ENCODE peak calls at places on chromosome 19, in eight cellular contexts. H is cardiac muscle cell, S is heart left ventricle, N is AG04450, D is IMR-90, U is kidney epithelial cell, X is progenitor cell of endocrine pancreas, W is vagina. F is an unnamed sample.

GRCh38 chr19:29587518-29587986 is 18.5 kb upstream of the POP4 start:
- DNase-seq in N (no peak), U (no peak), D (peak; percentile 38), H (no peak), W (no peak), S (no peak), X (no peak), F (no peak)

GRCh38 chr19:35642798-35643254 is 1.3 kb downstream of the ETV2 start:
- DNase-seq in D (no peak), S (no peak), H (no peak), X (no peak), U (no peak), N (no peak), W (no peak), F (no peak)

GRCh38 chr19:1183543-1184172 is 9.6 kb upstream of the SBNO2 start:
- DNase-seq in H (no peak), D (peak; percentile 25), S (no peak), W (no peak), N (no peak), U (peak; percentile 67), X (no peak), F (no peak)

GRCh38 chr19:18390075-18390909 is 4.3 kb downstream of the GDF15 start:
- DNase-seq in S (no peak), U (no peak), N (no peak), H (no peak), D (no peak), W (no peak), X (no peak), F (no peak)

GRCh38 chr19:1299822-1300221 is 14.1 kb downstream of the EFNA2 start:
- DNase-seq in U (no peak), H (no peak), S (no peak), D (no peak), X (no peak), W (no peak), N (no peak), F (no peak)

GRCh38 chr19:31427857-31428256 is 78.6 kb upstream of the TSHZ3 start:
- DNase-seq in W (no peak), H (no peak), X (no peak), N (no peak), S (no peak), U (no peak), D (no peak), F (no peak)

GRCh38 chr19:46596008-46596407 is 5.1 kb upstream of the CALM3 start:
- DNase-seq in S (no peak), U (no peak), X (no peak), D (no peak), W (no peak), N (no peak), H (no peak), F (no peak)

GRCh38 chr19:19643158-19644053 is at the start of gene GMIP:
- DNase-seq in N (no peak), H (peak; percentile 81), W (no peak), D (peak; percentile 29), X (peak; percentile 85), S (peak; percentile 84), U (no peak), F (no peak)

GRCh38 chr19:18300930-18301717 is 19.7 kb upstream of the JUND start:
- DNase-seq in H (peak; percentile 50), U (no peak), S (peak; percentile 85), X (no peak), N (no peak), D (peak; percentile 62), W (no peak), F (no peak)

GRCh38 chr19:30556230-30556711 is 184.1 kb downstream of the ZNF536 start:
- DNase-seq in S (no peak), D (no peak), U (no peak), X (no peak), W (no peak), N (no peak), H (no peak), F (no peak)

GRCh38 chr19:677201-677600 is 1.0 kb downstream of the FSTL3 start:
- DNase-seq in X (no peak), W (no peak), S (peak; percentile 86), U (peak; percentile 64), N (peak; percentile 18), H (no peak), D (peak; percentile 79), F (peak; percentile 94)

GRCh38 chr19:7595466-7596133 is at the start of gene CAMSAP3:
- DNase-seq in N (no peak), D (no peak), W (no peak), U (no peak), S (no peak), X (peak; percentile 90), H (peak; percentile 83), F (no peak)

GRCh38 chr19:30625947-30626346 is 253.8 kb downstream of the ZNF536 start:
- DNase-seq in X (no peak), N (no peak), D (no peak), W (no peak), U (no peak), S (no peak), H (no peak), F (no peak)

GRCh38 chr19:13839193-13839937 is 37.6 kb upstream of the NANOS3 start:
- DNase-seq in H (peak; percentile 36), D (peak; percentile 84), N (no peak), X (no peak), S (peak; percentile 90), W (no peak), U (no peak), F (peak; percentile 94)

GRCh38 chr19:14149509-14149994 is 13.2 kb upstream of the ASF1B start:
- DNase-seq in D (no peak), X (no peak), H (no peak), S (peak; percentile 82), W (no peak), N (no peak), U (no peak), F (no peak)

GRCh38 chr19:19033176-19033425 is 216 bp downstream of the SUGP2 start:
- DNase-seq in W (no peak), D (no peak), H (no peak), N (no peak), X (no peak), S (no peak), U (no peak), F (no peak)

GRCh38 chr19:18119243-18120105 is 21.9 kb downstream of the MAST3 start:
- DNase-seq in S (no peak), H (no peak), W (no peak), X (no peak), N (no peak), D (no peak), U (no peak), F (no peak)

GRCh38 chr19:40908981-40909380 is 26.9 kb upstream of the CYP2A7 start:
- DNase-seq in D (no peak), X (no peak), S (no peak), N (no peak), W (no peak), U (no peak), H (peak; percentile 36), F (no peak)

GRCh38 chr19:29724102-29724641 is 9.1 kb upstream of the C19orf12 start:
- DNase-seq in X (no peak), U (no peak), H (peak; percentile 18), S (no peak), W (no peak), D (peak; percentile 5), N (no peak), F (no peak)

GRCh38 chr19:17086129-17086528 is 10.6 kb downstream of the MYO9B start:
- DNase-seq in H (no peak), X (no peak), D (no peak), S (no peak), N (no peak), W (no peak), U (no peak), F (no peak)

GRCh38 chr19:58182577-58182988 is 278 bp upstream of the ZNF274 start:
- DNase-seq in W (no peak), U (no peak), H (no peak), S (no peak), X (no peak), D (no peak), N (no peak), F (no peak)

GRCh38 chr19:16328824-16329482 is 4.3 kb downstream of the KLF2 start:
- DNase-seq in W (no peak), X (no peak), H (no peak), U (no peak), N (no peak), D (peak; percentile 49), S (peak; percentile 50), F (no peak)

GRCh38 chr19:49056101-49056901 is 1.2 kb downstream of the CGB7 start:
- DNase-seq in U (peak; percentile 4), W (no peak), X (peak; percentile 51), S (peak; percentile 56), H (peak; percentile 69), N (no peak), D (peak; percentile 28), F (no peak)
- TF ChIP-seq CTCF in U (peak; percentile 33), W (no peak), X (peak; percentile 39), S (peak; percentile 54), H (peak; percentile 31), N (peak; percentile 33), D (peak; percentile 22), F (peak; percentile 56)

GRCh38 chr19:44517146-44517545 is 12.3 kb downstream of the CEACAM20 start:
- DNase-seq in U (no peak), S (no peak), H (no peak), W (no peak), D (peak; percentile 13), X (no peak), N (no peak), F (no peak)
- TF ChIP-seq CTCF in U (no peak), S (no peak), H (no peak), W (no peak), D (no peak), X (no peak), N (no peak), F (no peak)

DNA sequence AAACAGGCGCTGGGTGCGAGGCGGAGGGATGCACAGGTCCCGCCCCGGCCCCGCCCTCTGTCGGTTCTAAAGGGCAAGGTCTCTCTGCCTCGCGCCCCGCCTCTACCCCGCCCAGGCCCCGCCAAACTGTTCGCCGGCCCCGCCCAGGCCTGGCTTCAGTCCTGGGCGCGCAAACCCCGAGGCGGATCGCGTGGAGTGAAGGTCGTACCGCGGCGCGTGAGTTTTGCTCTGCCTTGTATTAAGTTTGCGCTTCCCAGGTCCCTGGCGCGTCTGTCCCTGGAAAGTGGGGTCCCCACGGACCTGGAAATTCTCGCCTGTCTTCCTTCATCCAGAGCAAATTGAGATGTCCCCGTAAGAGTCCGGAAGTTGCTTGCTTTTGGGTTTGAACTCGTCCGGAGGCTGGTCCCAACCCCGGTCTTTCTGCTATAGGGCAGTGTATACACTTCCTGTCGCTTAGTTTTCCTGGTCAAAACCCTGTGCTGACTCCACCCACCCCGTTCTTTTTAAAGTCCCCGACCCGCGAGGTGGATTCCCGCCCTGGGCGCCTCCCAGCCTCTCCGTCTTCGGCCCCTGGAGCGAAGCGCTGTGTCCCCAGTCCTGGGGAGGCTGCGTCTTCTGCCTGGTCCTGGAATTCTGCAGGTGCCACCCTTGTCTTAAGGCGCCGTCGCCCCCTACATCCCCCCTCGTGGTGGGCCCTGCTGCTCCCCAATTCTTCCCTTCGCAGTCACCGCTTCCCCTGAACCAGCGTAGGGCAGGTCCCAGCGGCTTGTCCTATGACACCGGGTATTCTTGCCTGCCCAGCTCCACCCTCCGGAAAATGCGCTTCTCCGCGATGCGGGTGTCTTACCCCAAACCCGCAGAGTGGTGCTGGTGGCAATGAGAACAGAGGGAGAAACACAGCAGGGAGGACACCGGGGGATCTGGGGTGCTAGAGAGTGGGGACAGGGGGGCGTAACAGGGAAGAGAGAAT is 8.6 kb downstream of the ZNF808 start:
- DNase-seq in S (peak; percentile 93), U (no peak), W (no peak), D (peak; percentile 61), X (peak; percentile 79), H (peak; percentile 93), N (peak; percentile 24), F (peak; percentile 90)
- TF ChIP-seq CTCF in S (no peak), U (peak; percentile 21), W (no peak), D (no peak), X (peak; percentile 35), H (no peak), N (no peak), F (peak; percentile 33)

GRCh38 chr19:44708940-44709339 is 10.0 kb downstream of the CEACAM16 start:
- DNase-seq in N (no peak), D (no peak), U (no peak), H (no peak), X (no peak), W (no peak), S (no peak), F (no peak)
- TF ChIP-seq CTCF in N (no peak), D (no peak), U (no peak), H (no peak), X (no peak), W (no peak), S (no peak), F (no peak)